ENCODE peak calls at places on chromosomes 12 and 14, in five cellular contexts. U is stimulated activated CD4-positive, alpha-beta T cell treated with anti-CD3 and anti-CD28 coated beads, Interleukin-2, amount 100 ng/mL, for 48 hours; Z is activated effector memory CD4-positive, alpha-beta T cell treated with anti-CD3 and anti-CD28 coated beads, Interleukin-2, amount 50 U/mL, for 16 hours; H is iris pigment epithelial cell; R is brain microvascular endothelial cell. S is an unnamed sample.
A peak's percentile ranks its signal among the peaks of the same experiment; 100 is the strongest.

GRCh38 chr12:105189293-105189692 is 46.7 kb downstream of the APPL2 start:
- DNase-seq in U (no peak), Z (no peak), H (no peak), R (no peak), S (no peak)

GRCh38 chr12:116599285-116600122 is 40.3 kb downstream of the MAP1LC3B2 start:
- DNase-seq in U (peak; percentile 60), Z (peak; percentile 83), H (peak; percentile 72), R (peak; percentile 68), S (peak; percentile 42)

GRCh38 chr12:117836999-117837736 is 131.6 kb downstream of the KSR2 start:
- DNase-seq in U (peak; percentile 76), Z (peak; percentile 92), H (peak; percentile 60), R (peak; percentile 79), S (peak; percentile 67)

GRCh38 chr14:86203843-86204242 is 673.9 kb downstream of the FLRT2 start:
- DNase-seq in U (no peak), Z (no peak), H (no peak), R (no peak), S (no peak)

GRCh38 chr12:40216516-40217288 is 8.1 kb upstream of the LRRK2 start:
- DNase-seq in U (no peak), Z (no peak), H (no peak), R (no peak), S (no peak)

GRCh38 chr12:68675098-68675842 is 11.5 kb upstream of the NUP107 start:
- DNase-seq in U (peak; percentile 15), Z (peak; percentile 79), H (no peak), R (no peak), S (no peak)

GRCh38 chr14:60648934-60649814 is at the start of gene SIX1:
- DNase-seq in U (no peak), Z (no peak), H (peak; percentile 98), R (peak; percentile 86), S (peak; percentile 84)

GRCh38 chr14:34012978-34013713 is 62.3 kb upstream of the EGLN3 start:
- DNase-seq in U (no peak), Z (no peak), H (no peak), R (no peak), S (no peak)

GRCh38 chr12:102957339-102958050 is at the start of gene ASCL1:
- DNase-seq in U (no peak), Z (no peak), H (peak; percentile 45), R (no peak), S (no peak)

GRCh38 chr12:28130625-28131598 is 59.3 kb upstream of the CCDC91 start:
- DNase-seq in U (no peak), Z (no peak), H (peak; percentile 100), R (peak; percentile 100), S (peak; percentile 94)

S was measured in H4.